ENCODE peak calls at places on chromosomes 5 and 9, in four cellular contexts. P is H1, M is K562, E is HepG2. J is an unnamed sample.

GRCh38 chr5:14671414-14671813 is 6.9 kb downstream of the OTULIN start:
- DNase-seq in P (no peak), E (no peak), M (no peak), J (no peak)

GRCh38 chr5:130337179-130337888 is 433.1 kb downstream of the CHSY3 start:
- DNase-seq in P (no peak), E (no peak), M (no peak), J (no peak)

GRCh38 chr5:65871182-65871581 is 55.2 kb upstream of the ERBIN start:
- DNase-seq in E (no peak), P (no peak), M (no peak), J (no peak)

GRCh38 chr5:132090107-132090506 is 16.5 kb downstream of the CSF2 start:
- DNase-seq in E (no peak), M (no peak), P (no peak), J (no peak)

GRCh38 chr5:154199263-154199662 is 8.7 kb downstream of the GALNT10 start:
- DNase-seq in E (peak; percentile 54), P (no peak), M (peak; percentile 43), J (no peak)

GRCh38 chr9:126860757-126861466 is 473 bp downstream of the ZBTB34 start:
- DNase-seq in M (no peak), E (no peak), P (no peak), J (peak; percentile 45)

GRCh38 chr5:126680215-126680817 is 79.6 kb downstream of the PHAX start:
- DNase-seq in E (no peak), P (no peak), M (peak; percentile 32), J (peak; percentile 28)

GRCh38 chr5:74392698-74393431 is 247.7 kb downstream of the ENC1 start:
- DNase-seq in E (no peak), M (no peak), P (no peak), J (no peak)

GRCh38 chr5:159440948-159441347 is 110.7 kb upstream of the IL12B start:
- DNase-seq in E (no peak), M (no peak), P (no peak), J (no peak)

GRCh38 chr9:137422668-137423000 is 328 bp downstream of the EXD3 start:
- DNase-seq in P (no peak), E (no peak), M (peak; percentile 75), J (peak; percentile 39)

DNA sequence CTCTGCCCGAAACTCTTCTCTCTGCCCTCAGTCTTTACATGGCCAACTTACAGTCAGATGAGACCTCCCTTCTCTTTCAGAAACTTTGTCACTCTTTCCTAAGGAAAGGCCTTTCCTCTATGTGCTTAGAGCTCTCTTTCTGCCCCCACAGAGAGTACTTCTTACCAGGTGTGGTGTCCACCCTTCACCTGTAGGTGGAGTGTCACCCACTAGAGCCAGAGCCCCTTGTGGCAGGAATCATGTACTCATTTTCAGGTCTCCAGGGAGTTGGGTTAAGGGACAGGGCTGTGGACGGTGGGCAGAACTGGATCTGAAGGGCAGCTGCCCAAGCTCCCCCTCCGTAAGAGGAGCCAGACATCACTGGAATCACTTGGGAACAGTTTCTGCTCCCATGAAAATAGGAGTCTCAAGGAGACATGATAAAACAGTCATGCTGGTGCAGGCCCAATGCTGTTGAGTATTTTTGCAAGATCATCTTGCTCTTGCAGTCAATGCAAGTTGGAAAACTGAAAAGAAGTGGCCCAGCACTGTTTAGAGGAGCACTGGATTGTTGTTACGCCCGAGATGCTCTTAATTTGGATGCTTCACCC is 436.7 kb downstream of the ZSWIM6 start:
- DNase-seq in E (peak; percentile 70), M (peak; percentile 57), P (peak; percentile 23), J (peak; percentile 79)
- TF ChIP-seq CTCF in E (peak; percentile 72), M (peak; percentile 93), P (peak; percentile 100), J (peak; percentile 79)

GRCh38 chr5:150323092-150323491 is 20.4 kb upstream of the ARSI start:
- DNase-seq in E (peak; percentile 70), M (no peak), P (no peak), J (no peak)
- TF ChIP-seq CREB1 in E (no peak), M (no peak), P (no peak), J (no peak)

GRCh38 chr9:68759981-68760673 is 55.1 kb downstream of the PIP5K1B start:
- DNase-seq in E (peak; percentile 21), M (no peak), P (no peak), J (no peak)

GRCh38 chr9:68760674-68761003 is 55.6 kb downstream of the PIP5K1B start:
- DNase-seq in P (no peak), M (no peak), E (no peak), J (no peak)

GRCh38 chr9:68763104-68763503 is 58.1 kb downstream of the PIP5K1B start:
- DNase-seq in E (no peak), M (no peak), P (no peak), J (no peak)

GRCh38 chr9:68762570-68762969 is 57.5 kb downstream of the PIP5K1B start:
- DNase-seq in M (no peak), E (no peak), P (no peak), J (no peak)
- TF ChIP-seq JUN in M (no peak), E (no peak), P (no peak), J (no peak)

DNA sequence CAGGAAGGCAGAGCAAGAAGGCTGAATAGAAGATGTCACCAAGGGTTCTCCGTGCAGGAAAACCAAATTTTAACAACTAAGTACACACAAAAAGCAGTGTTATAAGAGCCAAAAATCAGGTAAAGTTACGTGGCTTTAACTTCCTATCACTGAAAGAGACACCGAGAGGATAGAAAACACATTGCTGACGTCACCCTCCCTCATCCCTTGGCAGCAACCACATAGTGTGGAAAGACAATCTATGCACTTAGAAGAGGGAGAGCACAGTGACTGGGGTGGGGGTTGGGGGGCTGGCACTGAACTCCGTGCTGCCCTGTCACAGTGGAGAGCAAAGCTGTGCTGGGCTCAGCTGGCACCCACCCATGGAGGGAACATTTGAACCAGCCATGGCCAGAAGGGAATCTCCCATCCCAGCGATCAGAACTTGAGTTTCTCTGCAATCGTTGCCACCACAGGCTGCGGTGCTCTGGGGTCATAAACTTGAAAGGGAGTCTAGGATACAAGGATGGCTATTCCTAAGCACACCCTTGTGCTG is 73.6 kb downstream of the KIAA0825 start:
- DNase-seq in M (no peak), E (no peak), P (no peak), J (no peak)
- TF ChIP-seq CTCF in M (no peak), E (no peak), P (no peak), J (no peak)

GRCh38 chr9:73202992-73203391 is 51.3 kb downstream of the ANXA1 start:
- DNase-seq in E (no peak), M (no peak), P (no peak), J (no peak)
- TF ChIP-seq CREB1 in E (no peak), M (no peak), P (no peak), J (no peak)

DNA sequence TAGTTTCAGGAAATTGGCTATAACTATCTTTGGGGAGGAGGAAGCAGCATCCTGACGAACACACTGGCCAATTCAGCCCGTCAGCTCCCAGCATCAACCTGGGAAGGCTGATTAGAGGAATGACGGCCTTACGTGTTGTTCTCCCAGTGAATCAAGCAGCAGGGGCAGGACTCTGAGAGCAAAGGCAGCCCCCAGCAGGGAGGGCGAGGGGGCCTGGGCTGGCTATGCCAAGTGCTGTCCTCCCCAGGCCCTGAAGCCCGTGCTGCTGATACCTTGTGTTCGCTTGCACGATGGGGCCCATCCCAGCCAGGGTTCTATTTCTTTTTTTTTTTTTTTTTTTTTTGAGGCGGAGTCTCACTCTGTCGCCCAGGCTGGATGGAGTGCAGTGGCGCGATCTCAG is 254.1 kb downstream of the FSTL4 start:
- DNase-seq in P (no peak), M (no peak), E (no peak), J (no peak)
- TF ChIP-seq JUN in P (no peak), M (no peak), E (no peak), J (no peak)

DNA sequence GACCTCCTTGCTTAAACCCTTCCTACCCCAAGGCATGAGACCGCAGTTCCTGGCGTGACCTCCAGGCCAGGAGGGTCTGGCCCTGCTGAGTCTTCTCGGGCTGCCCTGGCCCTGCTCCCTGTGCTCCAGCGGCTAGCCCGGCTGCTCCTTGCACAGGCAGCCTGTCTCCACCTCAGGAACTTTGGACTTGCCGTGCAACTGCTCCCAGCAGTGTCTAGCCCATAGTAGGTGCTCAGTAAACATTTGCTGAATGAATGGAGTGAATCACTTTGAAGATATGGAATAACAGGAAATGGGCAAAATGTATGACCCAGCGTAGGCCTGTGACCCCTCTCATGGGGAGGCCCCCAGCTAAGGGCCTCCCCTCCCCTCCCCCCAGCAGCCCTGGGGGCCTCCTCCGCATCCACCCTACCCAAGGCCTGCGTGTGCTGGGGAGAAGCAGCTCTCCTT is 127.1 kb downstream of the ZNF354C start:
- DNase-seq in E (peak; percentile 85), P (no peak), M (no peak), J (peak; percentile 50)
- TF ChIP-seq CTCF in E (no peak), P (peak; percentile 44), M (no peak), J (no peak)

GRCh38 chr9:129554649-129555048 is 66.3 kb downstream of the C9orf50 start:
- DNase-seq in P (no peak), E (no peak), M (peak; percentile 59), J (no peak)

GRCh38 chr9:129556576-129557191 is 64.2 kb downstream of the C9orf50 start:
- DNase-seq in M (no peak), P (no peak), E (no peak), J (no peak)

GRCh38 chr9:129553277-129553676 is 67.6 kb downstream of the C9orf50 start:
- DNase-seq in P (no peak), M (no peak), E (no peak), J (no peak)

GRCh38 chr9:129557192-129558036 is 63.5 kb downstream of the C9orf50 start:
- DNase-seq in M (no peak), P (peak; percentile 96), E (peak; percentile 97), J (peak; percentile 97)

DNA sequence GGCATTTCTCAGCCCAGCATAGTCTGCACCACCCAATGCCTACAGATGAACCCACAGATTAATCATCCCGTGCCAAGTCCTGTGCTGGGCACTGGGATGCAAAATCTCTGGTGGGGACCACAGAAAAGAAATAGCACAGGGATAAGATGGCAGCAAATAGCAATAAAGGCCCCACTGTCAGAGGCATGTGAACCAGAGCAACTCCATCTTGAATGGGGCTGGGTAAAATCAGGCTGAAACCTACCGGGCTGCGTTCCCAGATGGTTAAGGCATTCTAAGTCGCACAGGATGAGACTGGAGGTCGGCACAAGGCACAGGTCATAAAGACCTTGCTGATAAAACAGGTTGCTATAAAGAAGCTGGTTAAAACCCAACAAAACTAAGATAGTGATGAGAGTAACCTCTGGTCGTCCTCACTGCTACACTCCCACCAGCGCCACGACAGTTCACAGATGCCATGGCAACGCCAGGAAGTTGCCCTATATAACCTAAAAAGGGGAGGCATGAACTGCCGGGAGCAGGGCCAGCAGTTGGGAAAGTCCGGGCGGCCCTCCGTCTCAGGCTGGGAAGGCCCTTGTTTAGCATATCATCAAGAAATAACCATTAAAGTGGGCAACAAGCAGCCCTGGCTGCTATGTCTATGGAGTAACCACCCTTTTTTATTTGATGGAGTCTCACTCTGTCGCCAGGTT is 65.2 kb downstream of the C9orf50 start:
- DNase-seq in P (no peak), E (no peak), M (no peak), J (no peak)
- TF ChIP-seq CREB1 in P (no peak), E (no peak), M (no peak), J (no peak)

GRCh38 chr9:84929068-84929467 is 259.5 kb downstream of the NTRK2 start:
- DNase-seq in E (no peak), M (no peak), P (no peak), J (no peak)
- TF ChIP-seq JUN in E (no peak), M (no peak), P (no peak), J (no peak)

GRCh38 chr9:4923580-4924544 is 61.2 kb upstream of the JAK2 start:
- DNase-seq in P (no peak), E (peak; percentile 51), M (peak; percentile 19), J (no peak)
- TF ChIP-seq CTCF in P (peak; percentile 18), E (peak; percentile 64), M (peak; percentile 59), J (no peak)

J was measured in WTC11.